ENCODE peak calls at places on chromosomes 1 and 21, in six cellular contexts. R is endothelial cell of umbilical vein, J is A549, O is K562, W is HepG2, Y is GM12878. P is an unnamed sample.
A peak's percentile ranks its signal among the peaks of the same experiment; 100 is the strongest.

GRCh38 chr1:202036595-202037387 is 26.4 kb downstream of the ELF3 start:
- DNase-seq in R (no peak), J (no peak), O (no peak), W (no peak), Y (no peak), P (no peak)

GRCh38 chr1:87513270-87513669 is 184.6 kb downstream of the LMO4 start:
- DNase-seq in R (no peak), J (no peak), O (no peak), W (no peak), Y (no peak), P (no peak)

GRCh38 chr1:211876849-211877248 is 46.3 kb upstream of the LPGAT1 start:
- DNase-seq in R (no peak), J (no peak), O (no peak), W (no peak), Y (no peak), P (no peak)

GRCh38 chr21:19553930-19554615 is 1150.5 kb upstream of the TMPRSS15 start:
- DNase-seq in R (no peak), J (no peak), O (no peak), W (no peak), Y (no peak), P (no peak)

GRCh38 chr1:89547563-89548485 is 23.2 kb downstream of the LRRC8B start:
- DNase-seq in R (peak; percentile 73), J (no peak), O (no peak), W (peak; percentile 16), Y (no peak), P (no peak)

GRCh38 chr21:43333301-43334062 is 93.4 kb downstream of the SIK1 start:
- DNase-seq in R (peak; percentile 58), J (peak; percentile 65), O (no peak), W (peak; percentile 68), Y (no peak), P (no peak)

GRCh38 chr1:23480187-23481025 is 3.6 kb downstream of the ASAP3 start:
- DNase-seq in R (no peak), J (no peak), O (no peak), W (no peak), Y (no peak), P (no peak)

GRCh38 chr1:210882414-210883221 is 251.3 kb downstream of the KCNH1 start:
- DNase-seq in R (no peak), J (peak; percentile 8), O (no peak), W (no peak), Y (no peak), P (no peak)

GRCh38 chr1:245301921-245302320 is 147.1 kb downstream of the KIF26B start:
- DNase-seq in R (no peak), J (no peak), O (no peak), W (no peak), Y (no peak), P (no peak)

GRCh38 chr1:95229042-95229441 is 5.0 kb upstream of the RWDD3 start:
- DNase-seq in R (no peak), J (no peak), O (no peak), W (no peak), Y (no peak), P (no peak)

GRCh38 chr1:240322943-240323342 is 231.3 kb downstream of the FMN2 start:
- DNase-seq in R (no peak), J (no peak), O (no peak), W (no peak), Y (no peak), P (no peak)

GRCh38 chr1:188363943-188364342 is 1535.2 kb downstream of the PLA2G4A start:
- DNase-seq in R (no peak), J (no peak), O (no peak), W (no peak), Y (no peak), P (no peak)

GRCh38 chr1:72526926-72527325 is 244.6 kb upstream of the NEGR1 start:
- DNase-seq in R (no peak), J (no peak), O (no peak), W (no peak), Y (no peak), P (no peak)

GRCh38 chr21:33848252-33848953 is 67.2 kb downstream of the ATP5PO start:
- DNase-seq in R (no peak), J (no peak), O (no peak), W (no peak), Y (no peak), P (no peak)

GRCh38 chr1:211543003-211543402 is 36.0 kb downstream of the SLC30A1 start:
- DNase-seq in R (no peak), J (no peak), O (no peak), W (no peak), Y (no peak), P (no peak)

GRCh38 chr1:2905356-2905755 is 103.9 kb upstream of the TTC34 start:
- DNase-seq in R (no peak), J (no peak), O (no peak), W (no peak), Y (no peak), P (no peak)

GRCh38 chr1:24101796-24102580 is 9.9 kb downstream of the MYOM3 start:
- DNase-seq in R (no peak), J (no peak), O (no peak), W (no peak), Y (no peak), P (no peak)

GRCh38 chr1:64570267-64570666 is 100.3 kb downstream of the CACHD1 start:
- DNase-seq in R (no peak), J (no peak), O (no peak), W (no peak), Y (no peak), P (no peak)

GRCh38 chr1:64574301-64574700 is 104.4 kb downstream of the CACHD1 start:
- DNase-seq in R (no peak), J (no peak), O (no peak), W (no peak), Y (no peak), P (no peak)

GRCh38 chr1:64569376-64569775 is 99.4 kb downstream of the CACHD1 start:
- DNase-seq in R (no peak), J (no peak), O (no peak), W (no peak), Y (no peak), P (peak; percentile 4)

DNA sequence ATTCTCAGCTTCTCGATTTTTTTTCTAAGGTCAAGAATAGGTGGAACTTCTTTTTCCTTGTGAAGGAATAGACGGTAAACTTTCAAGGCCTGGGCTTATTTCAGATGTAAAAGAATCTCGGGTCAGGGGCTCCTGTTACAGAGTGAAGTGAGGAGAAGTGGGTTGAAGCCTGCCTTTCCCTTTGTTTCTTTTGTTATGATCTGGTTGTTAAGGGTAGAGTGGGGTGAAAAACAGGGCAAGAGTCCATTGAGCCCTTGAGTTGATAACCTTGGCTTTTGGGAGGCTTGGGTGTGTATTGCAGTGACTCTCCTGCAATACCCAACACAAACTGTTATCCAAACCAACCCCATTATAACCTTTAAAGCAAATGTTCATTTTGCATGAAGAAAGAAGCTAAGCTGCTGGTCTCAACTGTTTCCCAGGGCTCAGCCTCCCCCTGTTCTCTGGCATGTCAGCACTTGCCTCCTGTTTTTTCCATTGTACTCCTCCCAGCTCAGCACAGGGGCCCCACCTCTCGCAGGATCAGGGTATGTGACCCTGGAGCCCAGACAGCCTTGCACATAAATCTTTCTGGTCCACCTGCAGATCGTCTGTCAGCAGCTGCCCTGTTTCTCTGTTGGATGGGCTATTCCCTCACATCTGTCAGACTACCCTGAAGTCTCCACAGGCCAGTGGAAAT is 102.4 kb downstream of the CACHD1 start:
- DNase-seq in R (no peak), J (no peak), O (no peak), W (no peak), Y (no peak), P (no peak)
- TF ChIP-seq MYC in R (no peak), J (no peak), O (no peak), W (no peak), Y (no peak), P (no peak)

DNA sequence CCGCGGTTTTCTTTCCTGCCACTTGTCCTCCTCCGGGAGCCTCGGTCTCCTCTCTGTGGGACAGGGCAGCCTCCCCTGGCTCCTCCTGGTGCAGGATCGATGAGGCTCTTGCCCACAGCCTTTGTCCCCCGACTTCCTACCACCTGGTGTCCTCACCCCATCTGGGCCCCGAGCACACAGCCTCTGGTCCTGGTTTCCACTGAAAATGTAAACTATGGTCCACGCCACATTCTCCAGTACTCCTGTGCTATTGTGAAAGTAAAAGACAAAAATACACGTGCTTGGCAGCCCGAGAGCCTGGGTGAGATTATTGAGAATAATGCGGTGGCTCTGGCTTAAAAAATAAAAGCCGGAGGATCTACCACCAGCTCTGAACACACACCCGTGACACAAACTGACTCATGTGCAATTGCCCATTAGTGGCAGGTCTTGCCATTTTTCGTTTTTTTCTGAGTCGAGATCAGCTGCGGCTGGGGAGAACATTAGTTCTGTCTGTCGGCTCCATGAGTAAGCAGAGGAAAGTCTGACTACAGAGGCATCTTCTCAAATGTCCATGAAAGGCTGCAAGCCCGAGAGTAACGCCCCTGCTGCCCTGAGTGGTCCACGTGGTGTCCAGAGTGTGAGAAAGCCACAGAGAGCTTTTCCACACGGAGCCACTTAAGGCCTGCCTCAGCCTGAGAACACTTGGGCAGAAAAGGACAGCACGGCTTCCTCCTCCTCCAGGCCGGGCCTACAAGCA is 5.7 kb upstream of the COL6A2 start:
- DNase-seq in R (no peak), J (no peak), O (no peak), W (no peak), Y (no peak), P (no peak)
- TF ChIP-seq MAX in R (no peak), J (no peak), O (no peak), W (no peak), Y (no peak), P (no peak)

GRCh38 chr1:203538726-203539125 is 44.8 kb downstream of the OPTC start:
- DNase-seq in R (no peak), J (no peak), O (no peak), W (no peak), Y (no peak), P (no peak)

GRCh38 chr1:203536575-203536974 is 42.6 kb downstream of the OPTC start:
- DNase-seq in R (no peak), J (no peak), O (no peak), W (no peak), Y (no peak), P (no peak)

GRCh38 chr1:203539831-203540546 is 46.0 kb downstream of the OPTC start:
- DNase-seq in R (no peak), J (no peak), O (no peak), W (no peak), Y (no peak), P (no peak)

GRCh38 chr1:203536981-203537455 is 43.1 kb downstream of the OPTC start:
- DNase-seq in R (no peak), J (no peak), O (no peak), W (peak; percentile 58), Y (no peak), P (peak; percentile 62)

DNA sequence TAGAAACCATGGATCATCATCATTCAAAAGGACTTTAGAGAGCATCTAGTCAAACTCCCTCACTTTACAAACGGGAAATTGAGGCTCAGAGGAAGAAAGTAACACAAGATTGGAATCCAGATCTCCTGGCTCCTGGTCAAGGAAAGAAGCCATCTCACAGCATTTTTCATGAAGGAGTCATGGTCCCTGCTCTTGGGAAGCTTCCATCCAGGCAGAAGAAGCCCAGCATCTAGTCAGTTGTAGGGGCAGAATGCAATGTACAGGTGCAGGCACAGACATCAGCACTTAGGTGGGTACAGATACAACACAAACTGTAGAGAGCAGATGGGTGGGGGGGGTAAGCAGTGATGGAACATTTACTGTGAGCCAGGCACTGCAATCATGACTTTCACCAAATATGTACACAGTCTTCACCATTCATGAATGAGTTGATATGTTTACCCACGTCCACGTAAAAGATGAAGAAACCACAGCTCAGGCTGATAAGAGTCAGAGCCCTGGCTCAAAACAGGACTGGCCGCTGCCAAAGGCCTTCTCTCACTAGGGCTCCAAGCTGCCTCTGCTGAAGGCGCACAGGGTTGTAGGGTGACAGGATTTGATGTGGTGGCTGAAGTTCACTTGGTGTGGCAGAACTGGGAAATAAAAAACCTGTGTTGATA is 44.0 kb downstream of the OPTC start:
- DNase-seq in R (no peak), J (no peak), O (no peak), W (peak; percentile 73), Y (no peak), P (no peak)
- TF ChIP-seq POLR2A in R (no peak), J (no peak), O (no peak), W (no peak), Y (no peak), P (no peak)

GRCh38 chr1:13700521-13701273 is 709 bp downstream of the PRDM2 start:
- DNase-seq in R (peak; percentile 57), J (peak; percentile 6), O (no peak), W (no peak), Y (no peak), P (peak; percentile 55)
- TF ChIP-seq MYC in R (no peak), J (no peak), O (no peak), W (no peak), Y (peak; percentile 29), P (no peak)